ENCODE peak calls at places on chromosomes 3 and 15, in five cellular contexts. One of them, this sample, is unnamed.

GRCh38 chr3:28718074-28718849 is 369.6 kb upstream of the AZI2 start:
- DNase-seq in A549: no peak
- DNase-seq in stimulated activated CD4-positive, alpha-beta T cell treated with anti-CD3 and anti-CD28 coated beads, Interleukin-2, amount 100 ng/mL, for 48 hours: no peak
- DNase-seq in EH: no peak
- DNase-seq in activated CD4-positive, alpha-beta T cell treated with anti-CD3 and anti-CD28 coated beads, Interleukin-2, amount 50 U/mL, for 24 hours: no peak
- DNase-seq in this sample: no peak

GRCh38 chr15:100767002-100767825 is 112.4 kb upstream of the ALDH1A3 start:
- DNase-seq in A549: no peak
- DNase-seq in stimulated activated CD4-positive, alpha-beta T cell treated with anti-CD3 and anti-CD28 coated beads, Interleukin-2, amount 100 ng/mL, for 48 hours: no peak
- DNase-seq in EH: no peak
- DNase-seq in activated CD4-positive, alpha-beta T cell treated with anti-CD3 and anti-CD28 coated beads, Interleukin-2, amount 50 U/mL, for 24 hours: no peak
- DNase-seq in this sample: no peak

GRCh38 chr15:79442911-79443310 is 10.8 kb downstream of the MINAR1 start:
- DNase-seq in A549: no peak
- DNase-seq in stimulated activated CD4-positive, alpha-beta T cell treated with anti-CD3 and anti-CD28 coated beads, Interleukin-2, amount 100 ng/mL, for 48 hours: no peak
- DNase-seq in EH: no peak
- DNase-seq in activated CD4-positive, alpha-beta T cell treated with anti-CD3 and anti-CD28 coated beads, Interleukin-2, amount 50 U/mL, for 24 hours: no peak
- DNase-seq in this sample: no peak

GRCh38 chr3:111509308-111509707 is 32.7 kb upstream of the CD96 start:
- DNase-seq in A549: no peak
- DNase-seq in stimulated activated CD4-positive, alpha-beta T cell treated with anti-CD3 and anti-CD28 coated beads, Interleukin-2, amount 100 ng/mL, for 48 hours: no peak
- DNase-seq in EH: no peak
- DNase-seq in activated CD4-positive, alpha-beta T cell treated with anti-CD3 and anti-CD28 coated beads, Interleukin-2, amount 50 U/mL, for 24 hours: no peak
- DNase-seq in this sample: no peak

GRCh38 chr3:115834068-115834467 is 210.8 kb downstream of the GAP43 start:
- DNase-seq in A549: no peak
- DNase-seq in stimulated activated CD4-positive, alpha-beta T cell treated with anti-CD3 and anti-CD28 coated beads, Interleukin-2, amount 100 ng/mL, for 48 hours: no peak
- DNase-seq in EH: peak; percentile 88
- DNase-seq in activated CD4-positive, alpha-beta T cell treated with anti-CD3 and anti-CD28 coated beads, Interleukin-2, amount 50 U/mL, for 24 hours: no peak
- DNase-seq in this sample: peak; percentile 78

GRCh38 chr15:30962079-30962478 is 29.3 kb downstream of the MTMR10 start:
- DNase-seq in A549: no peak
- DNase-seq in stimulated activated CD4-positive, alpha-beta T cell treated with anti-CD3 and anti-CD28 coated beads, Interleukin-2, amount 100 ng/mL, for 48 hours: no peak
- DNase-seq in EH: no peak
- DNase-seq in activated CD4-positive, alpha-beta T cell treated with anti-CD3 and anti-CD28 coated beads, Interleukin-2, amount 50 U/mL, for 24 hours: no peak
- DNase-seq in this sample: no peak

GRCh38 chr3:119350114-119350513 is 55.9 kb downstream of the ARHGAP31 start:
- DNase-seq in A549: no peak
- DNase-seq in stimulated activated CD4-positive, alpha-beta T cell treated with anti-CD3 and anti-CD28 coated beads, Interleukin-2, amount 100 ng/mL, for 48 hours: no peak
- DNase-seq in EH: peak; percentile 34
- DNase-seq in activated CD4-positive, alpha-beta T cell treated with anti-CD3 and anti-CD28 coated beads, Interleukin-2, amount 50 U/mL, for 24 hours: no peak
- DNase-seq in this sample: no peak

GRCh38 chr3:122112754-122113153 is 57.6 kb downstream of the CD86 start:
- DNase-seq in A549: no peak
- DNase-seq in stimulated activated CD4-positive, alpha-beta T cell treated with anti-CD3 and anti-CD28 coated beads, Interleukin-2, amount 100 ng/mL, for 48 hours: no peak
- DNase-seq in EH: no peak
- DNase-seq in activated CD4-positive, alpha-beta T cell treated with anti-CD3 and anti-CD28 coated beads, Interleukin-2, amount 50 U/mL, for 24 hours: no peak
- DNase-seq in this sample: no peak

GRCh38 chr15:49814709-49815108 is 193.9 kb downstream of the DTWD1 start:
- DNase-seq in A549: no peak
- DNase-seq in stimulated activated CD4-positive, alpha-beta T cell treated with anti-CD3 and anti-CD28 coated beads, Interleukin-2, amount 100 ng/mL, for 48 hours: no peak
- DNase-seq in EH: peak; percentile 36
- DNase-seq in activated CD4-positive, alpha-beta T cell treated with anti-CD3 and anti-CD28 coated beads, Interleukin-2, amount 50 U/mL, for 24 hours: no peak
- DNase-seq in this sample: no peak

GRCh38 chr3:135301670-135302069 is 506.6 kb downstream of the EPHB1 start:
- DNase-seq in A549: no peak
- DNase-seq in stimulated activated CD4-positive, alpha-beta T cell treated with anti-CD3 and anti-CD28 coated beads, Interleukin-2, amount 100 ng/mL, for 48 hours: no peak
- DNase-seq in EH: no peak
- DNase-seq in activated CD4-positive, alpha-beta T cell treated with anti-CD3 and anti-CD28 coated beads, Interleukin-2, amount 50 U/mL, for 24 hours: no peak
- DNase-seq in this sample: no peak

GRCh38 chr3:17891139-17891850 is 148.9 kb upstream of the TBC1D5 start:
- DNase-seq in A549: no peak
- DNase-seq in stimulated activated CD4-positive, alpha-beta T cell treated with anti-CD3 and anti-CD28 coated beads, Interleukin-2, amount 100 ng/mL, for 48 hours: no peak
- DNase-seq in EH: peak; percentile 13
- DNase-seq in activated CD4-positive, alpha-beta T cell treated with anti-CD3 and anti-CD28 coated beads, Interleukin-2, amount 50 U/mL, for 24 hours: no peak
- DNase-seq in this sample: peak; percentile 16